ENCODE peak calls at places on chromosomes 7 and 10, in six cellular contexts. O is fibroblast of lung, V is NCI-H460, E is gastrocnemius medialis, U is NCI-H2081, R is NCI-H1105. Q is an unnamed sample.

GRCh38 chr10:79072041-79072441 is 3.3 kb downstream of the ZMIZ1 start:
- DNase-seq in O (peak), V (no peak), E (no peak), U (no peak), R (no peak), Q (no peak)

GRCh38 chr10:129896231-129897150 is 67.6 kb downstream of the EBF3 start:
- DNase-seq in O (no peak), V (no peak), E (no peak), U (no peak), R (no peak), Q (no peak)

GRCh38 chr10:103543617-103544525 is 50.4 kb downstream of the NEURL1 start:
- DNase-seq in O (no peak), V (no peak), E (no peak), U (no peak), R (no peak), Q (no peak)

GRCh38 chr10:95756061-95756751 is at the start of gene ENTPD1:
- DNase-seq in O (no peak), V (no peak), E (no peak), U (no peak), R (no peak), Q (no peak)

GRCh38 chr7:97008275-97008917 is 3.0 kb downstream of the DLX6 start:
- DNase-seq in O (no peak), V (no peak), E (no peak), U (no peak), R (no peak), Q (no peak)

GRCh38 chr10:86545097-86545496 is 23.5 kb upstream of the WAPL start:
- DNase-seq in O (no peak), V (no peak), E (no peak), U (peak), R (no peak), Q (no peak)

GRCh38 chr7:151632750-151633515 is 113.2 kb upstream of the RHEB start:
- DNase-seq in O (peak), V (no peak), E (no peak), U (peak), R (no peak), Q (no peak)

GRCh38 chr7:4634166-4634565 is 47.9 kb upstream of the FOXK1 start:
- DNase-seq in O (peak), V (no peak), E (no peak), U (no peak), R (no peak), Q (no peak)

GRCh38 chr7:90165724-90166123 is 11.5 kb downstream of the STEAP1 start:
- DNase-seq in O (no peak), V (no peak), E (no peak), U (no peak), R (peak), Q (no peak)

GRCh38 chr7:45021604-45022296 is 21.7 kb downstream of the CCM2 start:
- DNase-seq in O (peak), V (no peak), E (no peak), U (no peak), R (no peak), Q (no peak)

GRCh38 chr7:101563198-101563901 is 65.7 kb downstream of the MYL10 start:
- DNase-seq in O (no peak), V (no peak), E (no peak), U (no peak), R (no peak), Q (no peak)

GRCh38 chr7:55534916-55535636 is 37.2 kb downstream of the VOPP1 start:
- DNase-seq in O (no peak), V (no peak), E (no peak), U (no peak), R (no peak), Q (no peak)

GRCh38 chr7:117875566-117875965 is 2.3 kb upstream of the CTTNBP2 start:
- DNase-seq in O (peak), V (no peak), E (no peak), U (no peak), R (no peak), Q (peak)

Q was measured in NCI-H2227 treated with DMSO at 0.1 percent for 48 hours.